ENCODE peak calls at places on chromosomes 12 and 14, in seven cellular contexts. W is tibial nerve, Q is OCI-LY7, J is stomach, H is adrenal gland, Z is right cardiac atrium, C is A549. F is an unnamed sample.

GRCh38 chr12:57135939-57136338 is 7.7 kb downstream of the LRP1 start:
- DNase-seq in W (no peak), Q (no peak), J (no peak), H (no peak), Z (peak; percentile 88), C (no peak), F (peak; percentile 89)

GRCh38 chr14:92560106-92560865 is 46.7 kb downstream of the RIN3 start:
- DNase-seq in W (no peak), Q (no peak), J (no peak), H (no peak), Z (no peak), C (no peak), F (no peak)

GRCh38 chr12:27969901-27970390 is 2.6 kb downstream of the PTHLH start:
- DNase-seq in W (peak; percentile 22), Q (no peak), J (peak; percentile 72), H (peak; percentile 43), Z (peak; percentile 76), C (peak; percentile 90), F (peak; percentile 31)

GRCh38 chr14:52124791-52125661 is 56.2 kb upstream of the NID2 start:
- DNase-seq in W (no peak), Q (no peak), J (no peak), H (no peak), Z (no peak), C (peak; percentile 44), F (no peak)

GRCh38 chr14:58327019-58327418 is 28.7 kb downstream of the ARID4A start:
- DNase-seq in W (no peak), Q (no peak), J (no peak), H (no peak), Z (no peak), C (no peak), F (no peak)

GRCh38 chr14:23053426-23053825 is 3.9 kb downstream of the CDH24 start:
- DNase-seq in W (no peak), Q (no peak), J (no peak), H (no peak), Z (no peak), C (no peak), F (no peak)

GRCh38 chr14:94992046-94992445 is 165.3 kb downstream of the DICER1 start:
- DNase-seq in W (no peak), Q (no peak), J (no peak), H (no peak), Z (no peak), C (no peak), F (no peak)

GRCh38 chr12:69534389-69534822 is 50.9 kb upstream of the CCT2 start:
- DNase-seq in W (no peak), Q (no peak), J (no peak), H (peak; percentile 61), Z (no peak), C (peak; percentile 71), F (no peak)

GRCh38 chr12:122956028-122956427 is 10.2 kb downstream of the ABCB9 start:
- DNase-seq in W (no peak), Q (no peak), J (no peak), H (no peak), Z (peak; percentile 10), C (no peak), F (no peak)

GRCh38 chr14:22691171-22691570 is 47.0 kb upstream of the OR6J1 start:
- DNase-seq in W (no peak), Q (no peak), J (no peak), H (no peak), Z (no peak), C (no peak), F (no peak)

GRCh38 chr14:49761839-49762551 is 6.0 kb upstream of the KLHDC2 start:
- DNase-seq in W (no peak), Q (no peak), J (no peak), H (no peak), Z (no peak), C (no peak), F (no peak)

GRCh38 chr14:68268719-68269118 is 449.1 kb downstream of the RAD51B start:
- DNase-seq in W (no peak), Q (peak; percentile 55), J (no peak), H (no peak), Z (no peak), C (no peak), F (no peak)

GRCh38 chr12:107992870-107993451 is 136.1 kb upstream of the WSCD2 start:
- DNase-seq in W (no peak), Q (peak; percentile 40), J (no peak), H (peak; percentile 13), Z (no peak), C (peak; percentile 69), F (no peak)

GRCh38 chr12:125856899-125857298 is 791.7 kb downstream of the AACS start:
- DNase-seq in W (no peak), Q (no peak), J (no peak), H (no peak), Z (no peak), C (no peak), F (no peak)

GRCh38 chr12:7137868-7138267 is 7.7 kb downstream of the CLSTN3 start:
- DNase-seq in W (no peak), Q (no peak), J (no peak), H (no peak), Z (no peak), C (no peak), F (no peak)

GRCh38 chr14:78345346-78345745 is 175.2 kb downstream of the NRXN3 start:
- DNase-seq in W (no peak), Q (no peak), J (no peak), H (no peak), Z (no peak), C (no peak), F (no peak)

GRCh38 chr12:24054411-24054810 is 104.9 kb upstream of the SOX5 start:
- DNase-seq in W (no peak), Q (no peak), J (no peak), H (no peak), Z (no peak), C (no peak), F (no peak)

GRCh38 chr12:100375023-100375737 is 18.3 kb downstream of the SLC17A8 start:
- DNase-seq in W (peak; percentile 50), Q (no peak), J (peak; percentile 48), H (peak; percentile 29), Z (peak; percentile 95), C (no peak), F (peak; percentile 72)

GRCh38 chr14:57921377-57921776 is 55.5 kb upstream of the SLC35F4 start:
- DNase-seq in W (no peak), Q (no peak), J (no peak), H (no peak), Z (no peak), C (no peak), F (no peak)

GRCh38 chr14:85359505-85359904 is 170.4 kb upstream of the FLRT2 start:
- DNase-seq in W (no peak), Q (no peak), J (no peak), H (no peak), Z (no peak), C (no peak), F (no peak)

GRCh38 chr12:80712866-80713265 is 3.8 kb upstream of the MYF5 start:
- DNase-seq in W (no peak), Q (no peak), J (no peak), H (no peak), Z (no peak), C (no peak), F (no peak)

GRCh38 chr14:67004521-67004920 is 184.7 kb upstream of the GARIN2 start:
- DNase-seq in W (no peak), Q (no peak), J (no peak), H (no peak), Z (no peak), C (no peak), F (no peak)

GRCh38 chr12:29733060-29733459 is 50.7 kb downstream of the TMTC1 start:
- DNase-seq in W (no peak), Q (no peak), J (no peak), H (no peak), Z (no peak), C (no peak), F (no peak)

GRCh38 chr12:29732211-29732992 is 51.3 kb downstream of the TMTC1 start:
- DNase-seq in W (no peak), Q (no peak), J (no peak), H (no peak), Z (no peak), C (no peak), F (no peak)

GRCh38 chr12:29735604-29736003 is 48.1 kb downstream of the TMTC1 start:
- DNase-seq in W (no peak), Q (no peak), J (no peak), H (no peak), Z (no peak), C (no peak), F (no peak)

GRCh38 chr12:29734748-29735147 is 49.0 kb downstream of the TMTC1 start:
- DNase-seq in W (no peak), Q (no peak), J (no peak), H (no peak), Z (no peak), C (no peak), F (no peak)

GRCh38 chr12:29734299-29734698 is 49.4 kb downstream of the TMTC1 start:
- DNase-seq in W (no peak), Q (no peak), J (no peak), H (no peak), Z (no peak), C (no peak), F (no peak)
- H3K4me1 ChIP-seq in W (peaks cover 54% of the 10 kb centered on the region), Q (no peaks in the 10 kb centered on the region), J (no peaks in the 10 kb centered on the region), H (no peaks in the 10 kb centered on the region), Z (peaks cover 18% of the 10 kb centered on the region), C (no peaks in the 10 kb centered on the region), F (peaks cover 97% of the 10 kb centered on the region)

GRCh38 chr12:53752192-53752601 is 418 bp upstream of the CISTR start:
- DNase-seq in W (no peak), Q (peak; percentile 45), J (no peak), H (no peak), Z (no peak), C (no peak), F (no peak)

GRCh38 chr12:53754633-53755261 is 3.0 kb upstream of the CISTR start:
- DNase-seq in W (no peak), Q (peak; percentile 49), J (peak; percentile 33), H (no peak), Z (no peak), C (no peak), F (no peak)

GRCh38 chr12:53755451-53756290 is 3.9 kb upstream of the CISTR start:
- DNase-seq in W (no peak), Q (peak; percentile 75), J (no peak), H (no peak), Z (no peak), C (peak; percentile 31), F (no peak)

GRCh38 chr12:53752651-53753050 is 872 bp upstream of the CISTR start:
- DNase-seq in W (no peak), Q (peak; percentile 42), J (no peak), H (no peak), Z (no peak), C (no peak), F (no peak)

GRCh38 chr12:53754196-53754595 is 2.4 kb upstream of the CISTR start:
- DNase-seq in W (no peak), Q (peak; percentile 81), J (no peak), H (no peak), Z (no peak), C (no peak), F (no peak)
- H3K4me3 ChIP-seq in W (no peak overlapping the region), Q (peak overlapping the region; percentile 74), J (no peak overlapping the region), H (no peak overlapping the region), Z (no peak overlapping the region), C (no peak overlapping the region), F (no peak overlapping the region)

GRCh38 chr12:55925371-55925770 is 2.3 kb downstream of the PYM1 start:
- DNase-seq in W (no peak), Q (no peak), J (no peak), H (no peak), Z (no peak), C (no peak), F (no peak)
- H3K4me1 ChIP-seq in W (peaks cover 55% of the 10 kb centered on the region), Q (peaks cover 57% of the 10 kb centered on the region), J (peaks cover 22% of the 10 kb centered on the region), H (peaks cover 14% of the 10 kb centered on the region), Z (no peaks in the 10 kb centered on the region), C (peaks cover 22% of the 10 kb centered on the region), F (peaks cover 6% of the 10 kb centered on the region)

GRCh38 chr14:101557811-101558738 is 3.2 kb upstream of the DIO3 start:
- DNase-seq in W (peak; percentile 46), Q (no peak), J (no peak), H (peak; percentile 23), Z (peak; percentile 67), C (peak; percentile 62), F (peak; percentile 73)
- H3K4me3 ChIP-seq in W (no peak overlapping the region), Q (no peak overlapping the region), J (peak overlapping the region; percentile 49), H (no peak overlapping the region), Z (no peak overlapping the region), C (no peak overlapping the region), F (no peak overlapping the region)

F was measured in psoas muscle.